ENCODE peak calls at places on chromosome 16, in ten cellular contexts. One of them, this sample, is unnamed.

GRCh38 chr16:83928341-83929055 is 24.5 kb upstream of the OSGIN1 start:
- DNase-seq in anterior cingulate cortex: no peak
- DNase-seq in progenitor cell of endocrine pancreas: no peak
- DNase-seq in stimulated activated CD4-positive, alpha-beta T cell treated with anti-CD3 and anti-CD28 coated beads, Interleukin-1b, Interleukin-23, amount 100 ng/mL, for 24 hours: no peak
- DNase-seq in LoVo: no peak
- DNase-seq in T-helper 1 cell: no peak
- DNase-seq in stimulated activated CD8-positive, alpha-beta memory T cell treated with anti-CD3 and anti-CD28 coated beads, Interleukin-15, amount 100 ng/mL, for 24 hours: no peak
- DNase-seq in T-helper 17 cell: no peak
- DNase-seq in GM04503: peak; percentile 71
- DNase-seq in activated CD4-positive, alpha-beta T cell treated with anti-CD3 and anti-CD28 coated beads, Interleukin-2, amount 50 U/mL, for 1 hour: no peak
- DNase-seq in this sample: no peak

GRCh38 chr16:56389554-56389953 is 35.8 kb downstream of the AMFR start:
- DNase-seq in anterior cingulate cortex: no peak
- DNase-seq in progenitor cell of endocrine pancreas: no peak
- DNase-seq in stimulated activated CD4-positive, alpha-beta T cell treated with anti-CD3 and anti-CD28 coated beads, Interleukin-1b, Interleukin-23, amount 100 ng/mL, for 24 hours: no peak
- DNase-seq in LoVo: no peak
- DNase-seq in T-helper 1 cell: no peak
- DNase-seq in stimulated activated CD8-positive, alpha-beta memory T cell treated with anti-CD3 and anti-CD28 coated beads, Interleukin-15, amount 100 ng/mL, for 24 hours: no peak
- DNase-seq in T-helper 17 cell: no peak
- DNase-seq in GM04503: peak; percentile 98
- DNase-seq in activated CD4-positive, alpha-beta T cell treated with anti-CD3 and anti-CD28 coated beads, Interleukin-2, amount 50 U/mL, for 1 hour: no peak
- DNase-seq in this sample: no peak

GRCh38 chr16:88790312-88791150 is 5.5 kb upstream of the PIEZO1 start:
- DNase-seq in anterior cingulate cortex: no peak
- DNase-seq in progenitor cell of endocrine pancreas: no peak
- DNase-seq in stimulated activated CD4-positive, alpha-beta T cell treated with anti-CD3 and anti-CD28 coated beads, Interleukin-1b, Interleukin-23, amount 100 ng/mL, for 24 hours: no peak
- DNase-seq in LoVo: no peak
- DNase-seq in T-helper 1 cell: peak; percentile 41
- DNase-seq in stimulated activated CD8-positive, alpha-beta memory T cell treated with anti-CD3 and anti-CD28 coated beads, Interleukin-15, amount 100 ng/mL, for 24 hours: no peak
- DNase-seq in T-helper 17 cell: peak; percentile 54
- DNase-seq in GM04503: no peak
- DNase-seq in activated CD4-positive, alpha-beta T cell treated with anti-CD3 and anti-CD28 coated beads, Interleukin-2, amount 50 U/mL, for 1 hour: peak; percentile 53
- DNase-seq in this sample: no peak

GRCh38 chr16:23420011-23420410 is 33.0 kb downstream of the COG7 start:
- DNase-seq in anterior cingulate cortex: no peak
- DNase-seq in progenitor cell of endocrine pancreas: no peak
- DNase-seq in stimulated activated CD4-positive, alpha-beta T cell treated with anti-CD3 and anti-CD28 coated beads, Interleukin-1b, Interleukin-23, amount 100 ng/mL, for 24 hours: no peak
- DNase-seq in LoVo: no peak
- DNase-seq in T-helper 1 cell: no peak
- DNase-seq in stimulated activated CD8-positive, alpha-beta memory T cell treated with anti-CD3 and anti-CD28 coated beads, Interleukin-15, amount 100 ng/mL, for 24 hours: no peak
- DNase-seq in T-helper 17 cell: no peak
- DNase-seq in GM04503: no peak
- DNase-seq in activated CD4-positive, alpha-beta T cell treated with anti-CD3 and anti-CD28 coated beads, Interleukin-2, amount 50 U/mL, for 1 hour: no peak
- DNase-seq in this sample: no peak

GRCh38 chr16:55369151-55369550 is 45.1 kb downstream of the IRX6 start:
- DNase-seq in anterior cingulate cortex: no peak
- DNase-seq in progenitor cell of endocrine pancreas: no peak
- DNase-seq in stimulated activated CD4-positive, alpha-beta T cell treated with anti-CD3 and anti-CD28 coated beads, Interleukin-1b, Interleukin-23, amount 100 ng/mL, for 24 hours: no peak
- DNase-seq in LoVo: no peak
- DNase-seq in T-helper 1 cell: no peak
- DNase-seq in stimulated activated CD8-positive, alpha-beta memory T cell treated with anti-CD3 and anti-CD28 coated beads, Interleukin-15, amount 100 ng/mL, for 24 hours: no peak
- DNase-seq in T-helper 17 cell: no peak
- DNase-seq in GM04503: no peak
- DNase-seq in activated CD4-positive, alpha-beta T cell treated with anti-CD3 and anti-CD28 coated beads, Interleukin-2, amount 50 U/mL, for 1 hour: no peak
- DNase-seq in this sample: no peak

GRCh38 chr16:19113577-19114358 is at the start of gene ITPRIPL2:
- DNase-seq in anterior cingulate cortex: peak; percentile 38
- DNase-seq in progenitor cell of endocrine pancreas: peak; percentile 29
- DNase-seq in stimulated activated CD4-positive, alpha-beta T cell treated with anti-CD3 and anti-CD28 coated beads, Interleukin-1b, Interleukin-23, amount 100 ng/mL, for 24 hours: peak; percentile 17
- DNase-seq in LoVo: peak; percentile 83
- DNase-seq in T-helper 1 cell: no peak
- DNase-seq in stimulated activated CD8-positive, alpha-beta memory T cell treated with anti-CD3 and anti-CD28 coated beads, Interleukin-15, amount 100 ng/mL, for 24 hours: no peak
- DNase-seq in T-helper 17 cell: no peak
- DNase-seq in GM04503: peak; percentile 80
- DNase-seq in activated CD4-positive, alpha-beta T cell treated with anti-CD3 and anti-CD28 coated beads, Interleukin-2, amount 50 U/mL, for 1 hour: no peak
- DNase-seq in this sample: peak; percentile 73

GRCh38 chr16:89402962-89403361 is 87.4 kb downstream of the ANKRD11 start:
- DNase-seq in anterior cingulate cortex: no peak
- DNase-seq in progenitor cell of endocrine pancreas: no peak
- DNase-seq in stimulated activated CD4-positive, alpha-beta T cell treated with anti-CD3 and anti-CD28 coated beads, Interleukin-1b, Interleukin-23, amount 100 ng/mL, for 24 hours: no peak
- DNase-seq in LoVo: no peak
- DNase-seq in T-helper 1 cell: no peak
- DNase-seq in stimulated activated CD8-positive, alpha-beta memory T cell treated with anti-CD3 and anti-CD28 coated beads, Interleukin-15, amount 100 ng/mL, for 24 hours: no peak
- DNase-seq in T-helper 17 cell: no peak
- DNase-seq in GM04503: no peak
- DNase-seq in activated CD4-positive, alpha-beta T cell treated with anti-CD3 and anti-CD28 coated beads, Interleukin-2, amount 50 U/mL, for 1 hour: no peak
- DNase-seq in this sample: no peak

GRCh38 chr16:24208710-24209109 is 47.4 kb upstream of the CACNG3 start:
- DNase-seq in anterior cingulate cortex: peak; percentile 3
- DNase-seq in progenitor cell of endocrine pancreas: no peak
- DNase-seq in stimulated activated CD4-positive, alpha-beta T cell treated with anti-CD3 and anti-CD28 coated beads, Interleukin-1b, Interleukin-23, amount 100 ng/mL, for 24 hours: no peak
- DNase-seq in LoVo: no peak
- DNase-seq in T-helper 1 cell: no peak
- DNase-seq in stimulated activated CD8-positive, alpha-beta memory T cell treated with anti-CD3 and anti-CD28 coated beads, Interleukin-15, amount 100 ng/mL, for 24 hours: no peak
- DNase-seq in T-helper 17 cell: no peak
- DNase-seq in GM04503: no peak
- DNase-seq in activated CD4-positive, alpha-beta T cell treated with anti-CD3 and anti-CD28 coated beads, Interleukin-2, amount 50 U/mL, for 1 hour: no peak
- DNase-seq in this sample: no peak

This sample was measured in type B pancreatic cell.